ENCODE peak calls at places on chromosomes 5 and 9, in four cellular contexts. J is stimulated activated CD4-positive, alpha-beta T cell treated with anti-CD3 and anti-CD28 coated beads, Interleukin-2, amount 100 ng/mL, for 48 hours; Z is memory B cell; P is foreskin fibroblast. D is an unnamed sample.

GRCh38 chr9:4596165-4596922 is 65.8 kb upstream of the PLPP6 start:
- DNase-seq in J (no peak), Z (no peak), P (no peak), D (no peak)

GRCh38 chr9:89428901-89429890 is 68.7 kb downstream of the SEMA4D start:
- DNase-seq in Z (no peak), J (no peak), P (no peak), D (no peak)

GRCh38 chr5:172721455-172722308 is 49.3 kb downstream of the DUSP1 start:
- DNase-seq in J (no peak), Z (no peak), P (peak; percentile 79), D (no peak)

GRCh38 chr5:173451031-173451430 is 122.8 kb upstream of the STC2 start:
- DNase-seq in J (no peak), Z (no peak), P (peak; percentile 26), D (no peak)

GRCh38 chr9:106830527-106831140 is 32.3 kb upstream of the ZNF462 start:
- DNase-seq in Z (no peak), J (no peak), P (no peak), D (no peak)

GRCh38 chr5:100772548-100772947 is 130.5 kb downstream of the ST8SIA4 start:
- DNase-seq in P (no peak), Z (no peak), J (no peak), D (no peak)

GRCh38 chr9:83281306-83282255 is 218.6 kb upstream of the RASEF start:
- DNase-seq in J (no peak), P (peak; percentile 84), Z (no peak), D (peak; percentile 1)

GRCh38 chr9:17509698-17510097 is 69.2 kb upstream of the SH3GL2 start:
- DNase-seq in P (peak; percentile 4), J (no peak), Z (no peak), D (no peak)

GRCh38 chr5:39376293-39376714 is 12.0 kb upstream of the C9 start:
- DNase-seq in Z (peak; percentile 31), P (peak; percentile 69), J (peak; percentile 41), D (no peak)

GRCh38 chr5:146726891-146727290 is 151.7 kb downstream of the PPP2R2B start:
- DNase-seq in P (no peak), J (no peak), Z (no peak), D (no peak)

GRCh38 chr9:120853198-120853597 is 10.5 kb upstream of the PSMD5 start:
- DNase-seq in Z (no peak), J (no peak), P (no peak), D (no peak)

GRCh38 chr9:25442517-25442916 is 235.7 kb downstream of the TUSC1 start:
- DNase-seq in P (no peak), J (no peak), Z (no peak), D (no peak)

GRCh38 chr9:85425153-85425611 is 316.6 kb downstream of the AGTPBP1 start:
- DNase-seq in Z (no peak), P (peak; percentile 73), J (peak; percentile 50), D (no peak)

GRCh38 chr9:36320457-36320856 is 62.2 kb upstream of the GNE start:
- DNase-seq in Z (no peak), P (peak; percentile 11), J (no peak), D (no peak)

GRCh38 chr5:120457839-120458507 is 6.1 kb upstream of the PRR16 start:
- DNase-seq in J (peak; percentile 32), Z (peak; percentile 68), P (peak; percentile 82), D (no peak)

GRCh38 chr9:86324901-86325300 is 29.3 kb downstream of the TUT7 start:
- DNase-seq in J (no peak), P (peak; percentile 33), Z (no peak), D (no peak)

GRCh38 chr5:11174601-11175000 is 413.6 kb upstream of the DAP start:
- DNase-seq in P (no peak), Z (no peak), J (no peak), D (no peak)

GRCh38 chr5:143516249-143516648 is 112.8 kb upstream of the NR3C1 start:
- DNase-seq in P (peak; percentile 48), J (no peak), Z (no peak), D (no peak)

GRCh38 chr5:123496892-123497291 is 15.1 kb upstream of the CSNK1G3 start:
- DNase-seq in P (peak; percentile 65), Z (no peak), J (no peak), D (no peak)

GRCh38 chr5:138737494-138738265 is 15.5 kb upstream of the CTNNA1 start:
- DNase-seq in J (no peak), P (no peak), Z (no peak), D (no peak)

GRCh38 chr5:107446972-107447371 is 223.8 kb downstream of the EFNA5 start:
- DNase-seq in J (no peak), Z (no peak), P (no peak), D (no peak)

GRCh38 chr5:125560476-125561225 is 814.2 kb upstream of the ZNF608 start:
- DNase-seq in P (peak; percentile 15), Z (no peak), J (no peak), D (no peak)

GRCh38 chr5:6717687-6718086 is 4.5 kb downstream of the TENT4A start:
- DNase-seq in J (no peak), Z (no peak), P (no peak), D (no peak)

GRCh38 chr9:111621895-111622480 is 9.1 kb upstream of the DNAJC25 start:
- DNase-seq in J (no peak), Z (peak; percentile 19), P (peak; percentile 78), D (peak; percentile 25)

GRCh38 chr9:114590328-114590727 is 2.8 kb downstream of the ATP6V1G1 start:
- DNase-seq in Z (no peak), J (no peak), P (no peak), D (no peak)

GRCh38 chr5:66653380-66653779 is 57.2 kb downstream of the MAST4 start:
- DNase-seq in J (no peak), P (peak; percentile 94), Z (no peak), D (no peak)

GRCh38 chr9:116959775-116960174 is 272.7 kb downstream of the TRIM32 start:
- DNase-seq in P (peak; percentile 11), J (no peak), Z (no peak), D (peak; percentile 54)

GRCh38 chr5:137510671-137511070 is 11.5 kb upstream of the SPOCK1 start:
- DNase-seq in Z (no peak), J (no peak), P (no peak), D (no peak)